ENCODE peak calls at places on chromosomes 12 and 14, in ten cellular contexts. Y, B, E, H, M, L, Z, A, T and F are unnamed samples.

GRCh38 chr12:68784015-68784414 is 24.0 kb upstream of the MDM2 start:
- DNase-seq in Y (no peak), B (no peak), E (no peak), H (no peak), M (no peak), L (no peak), Z (no peak), A (no peak), T (no peak), F (no peak)

GRCh38 chr12:52645120-52645761 is 6.8 kb downstream of the KRT2 start:
- DNase-seq in Y (no peak), B (no peak), E (no peak), H (peak; percentile 22), M (no peak), L (no peak), Z (no peak), A (no peak), T (no peak), F (no peak)

GRCh38 chr12:117240356-117240755 is 50.1 kb upstream of the FBXO21 start:
- DNase-seq in Y (no peak), B (no peak), E (no peak), H (no peak), M (no peak), L (no peak), Z (no peak), A (no peak), T (no peak), F (no peak)

GRCh38 chr14:99726538-99727095 is 42.5 kb downstream of the CYP46A1 start:
- DNase-seq in Y (no peak), B (peak; percentile 12), E (no peak), H (no peak), M (no peak), L (no peak), Z (no peak), A (no peak), T (no peak), F (peak; percentile 26)

GRCh38 chr14:71346685-71347084 is 439.4 kb downstream of the PCNX1 start:
- DNase-seq in Y (no peak), B (no peak), E (no peak), H (no peak), M (no peak), L (no peak), Z (no peak), A (no peak), T (no peak), F (no peak)

GRCh38 chr12:105455250-105455649 is 124.8 kb downstream of the C12orf75 start:
- DNase-seq in Y (no peak), B (no peak), E (no peak), H (no peak), M (no peak), L (no peak), Z (no peak), A (no peak), T (no peak), F (no peak)

GRCh38 chr12:388547-389137 is 478 bp downstream of the KDM5A start:
- DNase-seq in Y (no peak), B (no peak), E (peak; percentile 3), H (peak; percentile 27), M (peak; percentile 37), L (peak; percentile 20), Z (no peak), A (no peak), T (no peak), F (no peak)

GRCh38 chr12:124007810-124008570 is 35.0 kb downstream of the ZNF664 start:
- DNase-seq in Y (no peak), B (no peak), E (no peak), H (no peak), M (no peak), L (no peak), Z (no peak), A (no peak), T (no peak), F (no peak)

DNA sequence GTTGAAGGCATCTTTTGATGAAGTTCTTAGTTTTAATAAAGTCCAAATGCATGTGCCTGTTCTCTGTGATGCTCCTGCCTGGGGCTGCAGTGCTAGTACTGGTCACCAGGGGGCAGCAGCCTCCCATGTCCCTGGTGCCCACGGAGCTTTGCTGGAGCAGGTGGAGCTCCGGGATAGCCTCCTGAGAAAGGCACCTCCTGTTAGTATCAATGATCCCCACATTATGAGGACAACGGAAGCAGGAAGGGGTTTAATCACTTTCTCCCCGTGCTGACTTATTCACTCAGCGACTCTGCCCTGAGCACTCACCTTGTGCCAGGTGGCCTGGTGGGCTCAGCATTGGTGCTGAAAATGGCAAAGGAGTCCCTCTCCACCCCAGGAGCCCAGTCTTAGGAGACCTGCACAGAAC is 123.0 kb upstream of the PZP start:
- DNase-seq in Y (peak; percentile 21), B (peak; percentile 73), E (peak; percentile 53), H (peak; percentile 45), M (peak; percentile 49), L (peak; percentile 64), Z (no peak), A (peak; percentile 72), T (peak; percentile 34), F (peak; percentile 69)
- H3K27ac ChIP-seq in Y (no peak overlapping the region), B (no peak overlapping the region), E (no peak overlapping the region), H (no peak overlapping the region), M (no peak overlapping the region), L (no peak overlapping the region), Z (no peak overlapping the region), A (no peak overlapping the region), T (no peak overlapping the region), F (no peak overlapping the region)

GRCh38 chr12:3317841-3318501 is 173.0 kb upstream of the PRMT8 start:
- DNase-seq in Y (no peak), B (no peak), E (no peak), H (no peak), M (no peak), L (no peak), Z (no peak), A (no peak), T (no peak), F (no peak)

GRCh38 chr12:3321881-3322280 is 169.1 kb upstream of the PRMT8 start:
- DNase-seq in Y (no peak), B (no peak), E (no peak), H (no peak), M (no peak), L (no peak), Z (no peak), A (no peak), T (no peak), F (no peak)

GRCh38 chr12:3320881-3321509 is 170.0 kb upstream of the PRMT8 start:
- DNase-seq in Y (no peak), B (no peak), E (no peak), H (no peak), M (no peak), L (no peak), Z (no peak), A (no peak), T (no peak), F (no peak)

GRCh38 chr12:3317481-3317815 is 173.6 kb upstream of the PRMT8 start:
- DNase-seq in Y (no peak), B (no peak), E (no peak), H (no peak), M (no peak), L (no peak), Z (no peak), A (no peak), T (no peak), F (no peak)

GRCh38 chr12:3319723-3320492 is 171.1 kb upstream of the PRMT8 start:
- DNase-seq in Y (no peak), B (no peak), E (no peak), H (no peak), M (peak; percentile 35), L (no peak), Z (no peak), A (no peak), T (no peak), F (no peak)
- TF ChIP-seq CTCF in Y (no peak), B (no peak), E (peak; percentile 28), H (no peak), M (no peak), L (no peak), Z (no peak), A (no peak), T (no peak), F (no peak)

DNA sequence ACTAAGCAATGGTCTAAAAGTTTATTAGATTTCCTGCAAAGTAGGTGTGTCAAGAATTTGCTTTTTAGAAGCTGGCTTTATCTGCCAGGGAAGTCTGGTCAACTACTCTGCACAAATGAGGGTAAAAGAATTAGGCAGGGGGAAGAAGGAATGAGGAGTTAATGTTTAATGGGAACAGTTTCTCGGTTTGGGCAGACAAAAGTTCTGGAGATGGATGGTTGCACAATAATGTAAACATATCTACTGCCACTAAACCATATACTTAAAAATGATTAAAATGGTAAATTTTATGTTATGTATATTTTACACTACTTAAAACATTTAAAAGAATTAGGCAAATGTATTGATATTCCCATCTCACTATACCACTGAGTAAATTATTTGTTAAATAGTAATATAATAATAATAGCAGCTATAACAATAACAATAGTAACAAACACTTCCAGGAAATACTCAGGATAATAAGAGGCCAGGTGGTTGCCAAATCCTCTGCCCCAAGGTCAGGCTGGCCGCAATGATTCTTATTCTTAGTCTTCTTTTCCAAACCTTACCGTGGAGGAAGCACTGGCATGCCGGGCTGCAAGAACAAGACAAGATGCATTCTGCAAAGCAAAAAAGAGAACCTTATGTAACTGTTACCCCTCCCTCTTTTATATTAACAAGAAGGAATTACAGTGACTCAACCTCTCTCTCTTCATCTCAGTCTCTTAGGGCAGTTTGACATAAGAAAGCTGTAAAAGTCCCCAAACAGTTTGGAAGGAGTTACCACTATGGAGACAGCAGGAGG is 13.9 kb downstream of the CS start:
- DNase-seq in Y (no peak), B (peak; percentile 35), E (no peak), H (no peak), M (no peak), L (no peak), Z (no peak), A (no peak), T (no peak), F (no peak)
- H3K27ac ChIP-seq in Y (no peak overlapping the region), B (no peak overlapping the region), E (no peak overlapping the region), H (no peak overlapping the region), M (peak overlapping the region; percentile 70), L (peak overlapping the region; percentile 52), Z (no peak overlapping the region), A (no peak overlapping the region), T (peak overlapping the region; percentile 30), F (no peak overlapping the region)

GRCh38 chr12:1552171-1552570 is 42.2 kb downstream of the FBXL14 start:
- DNase-seq in Y (no peak), B (no peak), E (no peak), H (no peak), M (no peak), L (no peak), Z (no peak), A (no peak), T (no peak), F (no peak)

GRCh38 chr12:1552978-1553471 is 41.4 kb downstream of the FBXL14 start:
- DNase-seq in Y (no peak), B (no peak), E (no peak), H (no peak), M (no peak), L (no peak), Z (no peak), A (no peak), T (no peak), F (no peak)

GRCh38 chr12:1553546-1553945 is 40.8 kb downstream of the FBXL14 start:
- DNase-seq in Y (no peak), B (no peak), E (no peak), H (no peak), M (no peak), L (no peak), Z (no peak), A (no peak), T (no peak), F (no peak)

GRCh38 chr12:1551496-1551895 is 42.9 kb downstream of the FBXL14 start:
- DNase-seq in Y (no peak), B (no peak), E (no peak), H (no peak), M (no peak), L (no peak), Z (no peak), A (no peak), T (no peak), F (no peak)

GRCh38 chr12:1553987-1554982 is 40.1 kb downstream of the FBXL14 start:
- DNase-seq in Y (no peak), B (no peak), E (no peak), H (no peak), M (no peak), L (no peak), Z (no peak), A (no peak), T (no peak), F (no peak)
- TF ChIP-seq CTCF in Y (no peak), B (no peak), E (no peak), H (no peak), M (no peak), L (no peak), Z (no peak), A (no peak), T (no peak), F (no peak)